ENCODE peak calls at places on chromosomes 12 and 14, in ten cellular contexts. One of them, this sample, is unnamed.
A peak's percentile ranks its signal among the peaks of the same experiment; 100 is the strongest.

GRCh38 chr12:26732010-26732908 is 100.7 kb downstream of the ITPR2 start:
- DNase-seq in posterior cingulate gyrus: no peak
- DNase-seq in activated naive CD8-positive, alpha-beta T cell treated with anti-CD3 and anti-CD28 coated beads, Interleukin-2, amount 50 U/mL, for 24 hours: no peak
- DNase-seq in cardiac fibroblast: no peak
- DNase-seq in RWPE2: no peak
- DNase-seq in T-helper 17 cell: no peak
- DNase-seq in NCI-H460: no peak
- DNase-seq in GM20000: peak; percentile 33
- DNase-seq in heart right ventricle: no peak
- DNase-seq in AG08395: no peak
- DNase-seq in this sample: no peak

GRCh38 chr14:68682166-68683103 is 110.4 kb downstream of the ZFP36L1 start:
- DNase-seq in posterior cingulate gyrus: no peak
- DNase-seq in activated naive CD8-positive, alpha-beta T cell treated with anti-CD3 and anti-CD28 coated beads, Interleukin-2, amount 50 U/mL, for 24 hours: peak; percentile 30
- DNase-seq in cardiac fibroblast: peak; percentile 99
- DNase-seq in RWPE2: no peak
- DNase-seq in T-helper 17 cell: peak; percentile 20
- DNase-seq in NCI-H460: no peak
- DNase-seq in GM20000: peak; percentile 49
- DNase-seq in heart right ventricle: no peak
- DNase-seq in AG08395: peak; percentile 89
- DNase-seq in this sample: peak; percentile 80

GRCh38 chr12:45966486-45966885 is 23.9 kb downstream of the SCAF11 start:
- DNase-seq in posterior cingulate gyrus: no peak
- DNase-seq in activated naive CD8-positive, alpha-beta T cell treated with anti-CD3 and anti-CD28 coated beads, Interleukin-2, amount 50 U/mL, for 24 hours: no peak
- DNase-seq in cardiac fibroblast: peak; percentile 80
- DNase-seq in RWPE2: no peak
- DNase-seq in T-helper 17 cell: no peak
- DNase-seq in NCI-H460: no peak
- DNase-seq in GM20000: no peak
- DNase-seq in heart right ventricle: no peak
- DNase-seq in AG08395: peak; percentile 89
- DNase-seq in this sample: peak; percentile 65

GRCh38 chr12:68240975-68241374 is 12.4 kb downstream of the IL22 start:
- DNase-seq in posterior cingulate gyrus: no peak
- DNase-seq in activated naive CD8-positive, alpha-beta T cell treated with anti-CD3 and anti-CD28 coated beads, Interleukin-2, amount 50 U/mL, for 24 hours: peak; percentile 40
- DNase-seq in cardiac fibroblast: peak; percentile 48
- DNase-seq in RWPE2: no peak
- DNase-seq in T-helper 17 cell: no peak
- DNase-seq in NCI-H460: no peak
- DNase-seq in GM20000: peak; percentile 81
- DNase-seq in heart right ventricle: no peak
- DNase-seq in AG08395: peak; percentile 45
- DNase-seq in this sample: peak; percentile 23

GRCh38 chr12:124655317-124656213 is 88.2 kb upstream of the NCOR2 start:
- DNase-seq in posterior cingulate gyrus: peak; percentile 97
- DNase-seq in activated naive CD8-positive, alpha-beta T cell treated with anti-CD3 and anti-CD28 coated beads, Interleukin-2, amount 50 U/mL, for 24 hours: no peak
- DNase-seq in cardiac fibroblast: peak; percentile 99
- DNase-seq in RWPE2: no peak
- DNase-seq in T-helper 17 cell: no peak
- DNase-seq in NCI-H460: no peak
- DNase-seq in GM20000: no peak
- DNase-seq in heart right ventricle: peak; percentile 80
- DNase-seq in AG08395: peak; percentile 87
- DNase-seq in this sample: peak; percentile 85

GRCh38 chr12:34294137-34294536 is 271.8 kb downstream of the ALG10 start:
- DNase-seq in posterior cingulate gyrus: peak; percentile 61
- DNase-seq in activated naive CD8-positive, alpha-beta T cell treated with anti-CD3 and anti-CD28 coated beads, Interleukin-2, amount 50 U/mL, for 24 hours: no peak
- DNase-seq in cardiac fibroblast: no peak
- DNase-seq in RWPE2: peak; percentile 28
- DNase-seq in T-helper 17 cell: no peak
- DNase-seq in NCI-H460: no peak
- DNase-seq in GM20000: no peak
- DNase-seq in heart right ventricle: peak; percentile 1
- DNase-seq in AG08395: no peak
- DNase-seq in this sample: no peak

GRCh38 chr12:57803317-57803893 is 15.1 kb downstream of the AVIL start:
- DNase-seq in posterior cingulate gyrus: peak; percentile 85
- DNase-seq in activated naive CD8-positive, alpha-beta T cell treated with anti-CD3 and anti-CD28 coated beads, Interleukin-2, amount 50 U/mL, for 24 hours: peak; percentile 42
- DNase-seq in cardiac fibroblast: peak; percentile 63
- DNase-seq in RWPE2: no peak
- DNase-seq in T-helper 17 cell: no peak
- DNase-seq in NCI-H460: peak; percentile 13
- DNase-seq in GM20000: peak; percentile 38
- DNase-seq in heart right ventricle: peak; percentile 55
- DNase-seq in AG08395: peak; percentile 77
- DNase-seq in this sample: peak; percentile 69

GRCh38 chr12:33818313-33818712 is 204.0 kb upstream of the ALG10 start:
- DNase-seq in posterior cingulate gyrus: no peak
- DNase-seq in activated naive CD8-positive, alpha-beta T cell treated with anti-CD3 and anti-CD28 coated beads, Interleukin-2, amount 50 U/mL, for 24 hours: no peak
- DNase-seq in cardiac fibroblast: no peak
- DNase-seq in RWPE2: no peak
- DNase-seq in T-helper 17 cell: no peak
- DNase-seq in NCI-H460: no peak
- DNase-seq in GM20000: no peak
- DNase-seq in heart right ventricle: no peak
- DNase-seq in AG08395: no peak
- DNase-seq in this sample: no peak

GRCh38 chr12:2057793-2058408 is 5.1 kb downstream of the CACNA1C start:
- DNase-seq in posterior cingulate gyrus: no peak
- DNase-seq in activated naive CD8-positive, alpha-beta T cell treated with anti-CD3 and anti-CD28 coated beads, Interleukin-2, amount 50 U/mL, for 24 hours: no peak
- DNase-seq in cardiac fibroblast: no peak
- DNase-seq in RWPE2: no peak
- DNase-seq in T-helper 17 cell: no peak
- DNase-seq in NCI-H460: no peak
- DNase-seq in GM20000: no peak
- DNase-seq in heart right ventricle: no peak
- DNase-seq in AG08395: no peak
- DNase-seq in this sample: no peak

GRCh38 chr12:65567820-65568219 is 256.5 kb upstream of the HMGA2 start:
- DNase-seq in posterior cingulate gyrus: no peak
- DNase-seq in activated naive CD8-positive, alpha-beta T cell treated with anti-CD3 and anti-CD28 coated beads, Interleukin-2, amount 50 U/mL, for 24 hours: no peak
- DNase-seq in cardiac fibroblast: no peak
- DNase-seq in RWPE2: no peak
- DNase-seq in T-helper 17 cell: no peak
- DNase-seq in NCI-H460: no peak
- DNase-seq in GM20000: no peak
- DNase-seq in heart right ventricle: no peak
- DNase-seq in AG08395: no peak
- DNase-seq in this sample: no peak

GRCh38 chr12:56258068-56258819 is at the start of gene ANKRD52:
- DNase-seq in posterior cingulate gyrus: peak; percentile 91
- DNase-seq in activated naive CD8-positive, alpha-beta T cell treated with anti-CD3 and anti-CD28 coated beads, Interleukin-2, amount 50 U/mL, for 24 hours: peak; percentile 85
- DNase-seq in cardiac fibroblast: peak; percentile 85
- DNase-seq in RWPE2: no peak
- DNase-seq in T-helper 17 cell: peak; percentile 78
- DNase-seq in NCI-H460: peak; percentile 65
- DNase-seq in GM20000: peak; percentile 99
- DNase-seq in heart right ventricle: peak; percentile 80
- DNase-seq in AG08395: peak; percentile 91
- DNase-seq in this sample: peak; percentile 95

GRCh38 chr14:90675399-90675798 is 140.8 kb downstream of the TTC7B start:
- DNase-seq in posterior cingulate gyrus: no peak
- DNase-seq in activated naive CD8-positive, alpha-beta T cell treated with anti-CD3 and anti-CD28 coated beads, Interleukin-2, amount 50 U/mL, for 24 hours: no peak
- DNase-seq in cardiac fibroblast: peak; percentile 54
- DNase-seq in RWPE2: no peak
- DNase-seq in T-helper 17 cell: no peak
- DNase-seq in NCI-H460: no peak
- DNase-seq in GM20000: no peak
- DNase-seq in heart right ventricle: no peak
- DNase-seq in AG08395: peak; percentile 78
- DNase-seq in this sample: peak; percentile 63

This sample was measured in AG08396.